ENCODE peak calls at places on chromosomes 4 and X, in ten cellular contexts. Q is glutamatergic neuron, U is AG08396, M is B cell, W is lung, N is uterus, T is KG1, P is HFF-Myc, K is AG10803, L is bronchial epithelial cell. I is an unnamed sample.

GRCh38 chr4:100907465-100908454 is 389.9 kb upstream of the EMCN start:
- DNase-seq in K (peak), L (peak), Q (no peak), N (no peak), W (no peak), T (no peak), U (no peak), P (no peak), M (no peak), I (no peak)

GRCh38 chr4:7546809-7547367 is 112.2 kb upstream of the PSAPL1 start:
- DNase-seq in M (no peak), N (no peak), K (peak), W (no peak), Q (no peak), T (no peak), L (peak), U (peak), P (peak), I (no peak)

GRCh38 chr4:38821739-38822138 is 17.1 kb upstream of the TLR1 start:
- DNase-seq in T (no peak), N (no peak), W (no peak), K (no peak), P (no peak), M (no peak), U (no peak), Q (no peak), L (no peak), I (no peak)

GRCh38 chrX:12113321-12113720 is 25.0 kb upstream of the FRMPD4 start:
- DNase-seq in K (no peak), W (no peak), M (no peak), Q (no peak), P (no peak), N (no peak), U (no peak), L (peak), T (no peak), I (no peak)

GRCh38 chrX:48604701-48605100 is 7.4 kb downstream of the WDR13 start:
- DNase-seq in P (no peak), T (no peak), L (no peak), U (no peak), K (no peak), W (no peak), M (no peak), Q (no peak), N (no peak), I (no peak)

GRCh38 chrX:129723511-129723910 is 15.3 kb upstream of the XPNPEP2 start:
- DNase-seq in P (no peak), K (no peak), N (no peak), L (peak), W (no peak), T (no peak), U (no peak), Q (no peak), M (no peak), I (no peak)

GRCh38 chr4:9847971-9848764 is 66.7 kb downstream of the DRD5 start:
- DNase-seq in K (no peak), U (no peak), T (no peak), W (no peak), Q (no peak), L (no peak), M (no peak), N (no peak), P (no peak), I (no peak)

GRCh38 chr4:100190643-100191600 is 654 bp upstream of the DDIT4L start:
- DNase-seq in P (no peak), U (peak), W (no peak), Q (peak), L (peak), T (no peak), M (no peak), N (peak), K (peak), I (no peak)

GRCh38 chrX:147485207-147485606 is 426.5 kb upstream of the FMR1 start:
- DNase-seq in U (no peak), T (no peak), W (no peak), P (no peak), K (no peak), M (no peak), L (no peak), Q (no peak), N (no peak), I (no peak)

GRCh38 chrX:53374222-53374820 is 48.1 kb downstream of the SMC1A start:
- DNase-seq in P (no peak), L (no peak), K (peak), M (no peak), N (no peak), U (peak), T (no peak), W (no peak), Q (no peak), I (no peak)

GRCh38 chr4:795726-796119 is 30.2 kb downstream of the CPLX1 start:
- DNase-seq in M (no peak), N (no peak), T (no peak), U (no peak), P (no peak), W (no peak), L (no peak), K (no peak), Q (no peak), I (no peak)

GRCh38 chrX:149825424-149825823 is 43.7 kb downstream of the MAGEA9 start:
- DNase-seq in Q (peak), U (no peak), M (no peak), K (no peak), L (no peak), P (no peak), W (no peak), N (no peak), T (no peak), I (no peak)

GRCh38 chr4:172996571-172997216 is 171.9 kb upstream of the GALNT7 start:
- DNase-seq in W (no peak), N (no peak), L (peak), K (peak), M (no peak), U (peak), P (no peak), Q (no peak), T (no peak), I (no peak)

GRCh38 chrX:9560219-9560618 is 95.4 kb downstream of the TBL1X start:
- DNase-seq in T (no peak), U (no peak), M (no peak), P (no peak), N (no peak), K (no peak), Q (no peak), L (no peak), W (no peak), I (no peak)

GRCh38 chrX:96703816-96704215 is 19.2 kb downstream of the DIAPH2 start:
- DNase-seq in U (no peak), T (no peak), L (no peak), P (no peak), Q (no peak), K (no peak), M (no peak), W (no peak), N (no peak), I (no peak)

GRCh38 chrX:72100824-72101351 is 30.8 kb downstream of the RTL5 start:
- DNase-seq in W (peak), L (no peak), N (no peak), Q (no peak), M (peak), T (peak), K (peak), P (no peak), U (no peak), I (peak)

GRCh38 chrX:2552621-2553297 is 52.0 kb upstream of the DHRSX start:
- DNase-seq in M (no peak), W (no peak), L (no peak), K (peak), Q (no peak), T (no peak), P (peak), U (peak), N (no peak), I (no peak)

GRCh38 chr4:98710831-98711230 is 52.4 kb upstream of the TSPAN5 start:
- DNase-seq in N (no peak), K (peak), W (no peak), U (peak), P (no peak), L (no peak), M (no peak), Q (no peak), T (no peak), I (no peak)